ENCODE peak calls at places on chromosomes 4 and X, in nine cellular contexts. M, F, G, W, N, R, T, H and B are unnamed samples.

GRCh38 chrX:65745427-65745826 is 78.0 kb downstream of the MSN start:
- DNase-seq in N (no peak), H (no peak), M (no peak), T (no peak), R (no peak), W (no peak), G (no peak), F (no peak), B (no peak)

GRCh38 chr4:78599931-78600375 is 48.4 kb downstream of the ANXA3 start:
- DNase-seq in N (no peak), F (no peak), W (no peak), T (no peak), G (no peak), M (no peak), R (no peak), H (no peak), B (no peak)

GRCh38 chr4:162891788-162892707 is 274.6 kb downstream of the NAF1 start:
- DNase-seq in F (no peak), W (no peak), G (no peak), M (no peak), N (no peak), T (no peak), R (no peak), H (no peak), B (no peak)

GRCh38 chr4:3730422-3730821 is 35.8 kb upstream of the ADRA2C start:
- DNase-seq in R (no peak), G (no peak), H (no peak), F (no peak), M (no peak), N (no peak), W (no peak), T (no peak), B (no peak)

GRCh38 chr4:3335385-3335784 is 42.6 kb downstream of the RGS12 start:
- DNase-seq in M (no peak), R (no peak), W (no peak), F (no peak), T (no peak), N (no peak), H (no peak), G (no peak), B (no peak)

GRCh38 chr4:128228778-128229457 is 58.7 kb downstream of the PGRMC2 start:
- DNase-seq in T (no peak), M (no peak), W (no peak), G (no peak), R (no peak), H (no peak), F (no peak), N (no peak), B (no peak)

GRCh38 chr4:86453044-86453501 is 93.2 kb upstream of the MAPK10 start:
- DNase-seq in W (no peak), T (no peak), N (no peak), R (peak), G (no peak), F (no peak), H (no peak), M (no peak), B (peak)

GRCh38 chr4:148901075-148901705 is 459.0 kb upstream of the NR3C2 start:
- DNase-seq in N (no peak), R (no peak), W (peak), G (no peak), F (no peak), M (no peak), H (no peak), T (no peak), B (no peak)

GRCh38 chrX:97597954-97598353 is 714.2 kb downstream of the RPA4 start:
- DNase-seq in H (no peak), R (no peak), N (no peak), G (no peak), M (no peak), T (no peak), W (peak), F (no peak), B (no peak)

GRCh38 chr4:95998311-95998710 is 158.4 kb downstream of the PDHA2 start:
- DNase-seq in T (no peak), W (no peak), R (no peak), N (no peak), G (no peak), F (no peak), H (no peak), M (no peak), B (no peak)

GRCh38 chr4:152666946-152667345 is 12.9 kb downstream of the TMEM154 start:
- DNase-seq in R (no peak), T (no peak), W (no peak), M (no peak), H (no peak), F (no peak), N (no peak), G (no peak), B (no peak)

GRCh38 chrX:115591420-115591819 is 30.4 kb downstream of the PLS3 start:
- DNase-seq in N (no peak), H (no peak), R (no peak), M (no peak), W (no peak), T (no peak), F (no peak), G (no peak), B (no peak)

GRCh38 chr4:139887378-139887801 is 221.8 kb downstream of the MGST2 start:
- DNase-seq in G (no peak), F (no peak), T (no peak), M (no peak), W (no peak), R (no peak), N (no peak), H (no peak), B (no peak)
- H3K27ac ChIP-seq in G (no peak), F (no peak), T (no peak), M (no peak), W (no peak), R (peak), N (no peak), H (peak), B (peak)

DNA sequence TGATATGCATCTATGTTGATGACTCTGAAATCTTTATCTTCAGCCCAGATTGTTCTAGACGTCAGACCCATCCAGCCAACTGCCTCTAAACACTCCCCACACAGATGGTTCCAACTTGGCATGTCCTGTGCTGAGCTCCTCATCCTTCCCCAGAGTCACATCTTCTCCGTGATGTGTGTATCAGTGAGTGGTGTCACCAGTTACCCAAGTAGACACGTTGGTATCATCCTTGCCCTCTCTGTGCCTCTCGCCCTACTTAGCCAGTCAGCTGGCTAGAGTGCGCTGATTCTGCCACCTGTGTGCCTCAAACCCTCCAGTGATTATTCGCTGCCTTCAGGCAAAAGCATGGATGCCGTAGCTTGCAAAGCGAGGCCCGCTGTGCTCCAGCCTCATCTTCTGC is 18.6 kb downstream of the PRIMPOL start:
- DNase-seq in N (no peak), G (no peak), H (no peak), R (no peak), T (no peak), F (no peak), M (no peak), W (no peak), B (no peak)
- H3K27ac ChIP-seq in N (no peak), G (no peak), H (peak), R (no peak), T (no peak), F (no peak), M (no peak), W (no peak), B (no peak)

DNA sequence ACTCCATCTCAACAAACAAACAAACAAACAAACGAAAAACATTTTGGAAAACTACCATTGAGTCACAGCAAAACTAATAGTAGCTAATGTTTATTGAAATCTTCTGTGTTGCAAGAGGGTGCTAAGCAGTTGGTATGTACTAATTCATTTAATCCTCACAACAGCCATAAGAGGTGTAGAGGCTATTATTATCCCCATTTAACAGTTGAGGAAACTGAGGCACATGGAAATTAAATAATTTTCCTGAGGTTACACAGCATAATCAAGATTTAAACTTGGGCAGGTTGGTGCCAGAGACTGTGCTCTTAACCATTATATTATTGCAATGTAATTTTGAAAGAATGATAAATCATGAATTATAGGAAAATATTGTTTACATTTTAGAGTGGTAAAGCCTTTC is 17.5 kb upstream of the RHOH start:
- DNase-seq in T (no peak), H (no peak), R (no peak), F (no peak), N (no peak), M (no peak), W (no peak), G (no peak), B (no peak)
- H3K27ac ChIP-seq in T (no peak), H (no peak), R (no peak), F (no peak), N (no peak), M (no peak), W (no peak), G (no peak), B (peak)

GRCh38 chr4:1727117-1728031 is 6.1 kb downstream of the TACC3 start:
- DNase-seq in F (no peak), N (no peak), W (no peak), M (no peak), G (no peak), R (no peak), T (peak), H (peak), B (peak)
- H3K27ac ChIP-seq in F (no peak), N (no peak), W (no peak), M (peak), G (no peak), R (no peak), T (peak), H (peak), B (peak)

GRCh38 chr4:175419120-175419774 is 392.8 kb downstream of the GPM6A start:
- DNase-seq in N (no peak), H (no peak), T (no peak), W (no peak), F (no peak), G (peak), M (no peak), R (peak), B (no peak)
- H3K27ac ChIP-seq in N (no peak), H (no peak), T (no peak), W (no peak), F (no peak), G (no peak), M (no peak), R (peak), B (peak)

DNA sequence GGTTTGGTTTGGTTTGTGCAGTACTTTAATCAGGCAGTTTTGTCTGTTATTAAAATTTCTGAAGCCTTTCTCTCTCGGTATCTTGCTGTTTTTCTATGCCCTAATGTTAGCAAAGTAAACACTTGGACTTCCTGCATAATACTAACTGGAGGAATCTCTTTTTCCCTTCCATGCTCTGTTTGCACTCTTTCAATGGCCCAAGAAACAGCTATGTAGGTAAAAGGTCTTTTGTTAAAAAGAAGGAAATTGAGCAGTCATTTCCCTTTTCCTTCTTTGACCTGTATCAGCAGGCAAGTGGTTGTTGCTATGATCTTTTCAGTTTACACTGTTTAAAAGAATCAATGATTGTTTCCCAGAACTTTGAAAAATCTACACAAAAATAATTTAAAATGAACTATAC is 82.7 kb downstream of the CCSER1 start:
- DNase-seq in W (no peak), F (no peak), N (no peak), G (no peak), M (no peak), T (no peak), H (no peak), R (peak), B (no peak)
- H3K27ac ChIP-seq in W (no peak), F (no peak), N (no peak), G (no peak), M (peak), T (no peak), H (no peak), R (peak), B (no peak)